ENCODE peak calls at places on chromosomes 7 and 10, in four cellular contexts. Z is AG10803, K is astrocyte of the spinal cord, N is AG04450. M is an unnamed sample.

GRCh38 chr7:21261627-21262564 is 166.0 kb upstream of the SP4 start:
- DNase-seq in Z (peak), K (peak), N (no peak), M (no peak)

GRCh38 chr7:133230591-133231194 is 22.2 kb upstream of the EXOC4 start:
- DNase-seq in Z (peak), K (peak), N (peak), M (peak)

GRCh38 chr7:157499835-157500153 is 163.0 kb downstream of the DNAJB6 start:
- DNase-seq in Z (no peak), K (no peak), N (no peak), M (no peak)

GRCh38 chr7:27174077-27175004 is at the start of gene HOXA10:
- DNase-seq in Z (peak), K (no peak), N (no peak), M (no peak)

GRCh38 chr10:114719311-114719710 is 61.2 kb upstream of the ABLIM1 start:
- DNase-seq in Z (no peak), K (no peak), N (no peak), M (no peak)

GRCh38 chr7:128032605-128033235 is 1.5 kb upstream of the LRRC4 start:
- DNase-seq in Z (no peak), K (no peak), N (no peak), M (no peak)

GRCh38 chr7:19122018-19122588 is 4.7 kb upstream of the TWIST1 start:
- DNase-seq in Z (peak), K (peak), N (no peak), M (no peak)

GRCh38 chr10:114504769-114505579 is 100.7 kb upstream of the AFAP1L2 start:
- DNase-seq in Z (peak), K (peak), N (peak), M (peak)

GRCh38 chr10:86366902-86367338 is 325 bp upstream of the GRID1 start:
- DNase-seq in Z (no peak), K (no peak), N (no peak), M (no peak)

GRCh38 chr7:102404005-102404861 is 8.1 kb downstream of the PRKRIP1 start:
- DNase-seq in Z (peak), K (peak), N (no peak), M (no peak)

DNA sequence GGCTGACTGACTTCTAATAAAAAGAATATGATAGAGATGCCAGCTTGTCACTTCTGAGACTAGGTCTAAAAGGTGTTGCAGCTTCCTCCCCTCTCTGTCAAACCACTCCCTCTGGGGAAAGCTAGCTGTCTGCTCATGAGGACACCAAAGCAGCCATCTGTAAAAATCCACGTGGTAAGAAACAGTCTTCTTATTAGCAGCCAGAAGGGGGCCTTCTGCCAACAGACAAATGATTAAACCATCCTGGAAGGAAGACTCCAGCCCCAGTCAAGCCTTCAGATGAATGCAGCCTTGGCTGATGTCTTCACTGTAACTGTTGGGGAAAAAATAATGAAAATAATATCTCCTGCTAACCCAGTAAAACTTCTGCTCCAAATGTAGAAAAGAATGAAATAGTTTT is 41.9 kb upstream of the DAGLB start:
- DNase-seq in Z (no peak), K (no peak), N (no peak), M (no peak)
- TF ChIP-seq CTCF in Z (no peak), K (no peak), N (no peak), M (no peak)

GRCh38 chr10:43969506-43969905 is 320.8 kb upstream of the ZNF32 start:
- DNase-seq in Z (no peak), K (no peak), N (no peak), M (no peak)
- TF ChIP-seq CTCF in Z (no peak), K (no peak), N (no peak), M (no peak)

GRCh38 chr7:39468841-39469240 is 97.4 kb upstream of the YAE1 start:
- DNase-seq in Z (no peak), K (no peak), N (no peak), M (no peak)

GRCh38 chr7:39461263-39461662 is 104.9 kb upstream of the YAE1 start:
- DNase-seq in Z (no peak), K (no peak), N (no peak), M (no peak)

GRCh38 chr7:39464350-39465054 is 101.7 kb upstream of the YAE1 start:
- DNase-seq in Z (no peak), K (no peak), N (no peak), M (no peak)

GRCh38 chr7:39463252-39463651 is 103.0 kb upstream of the YAE1 start:
- DNase-seq in Z (no peak), K (no peak), N (no peak), M (no peak)

GRCh38 chr7:39465055-39465929 is 100.9 kb upstream of the YAE1 start:
- DNase-seq in Z (peak), K (peak), N (peak), M (peak)
- TF ChIP-seq CTCF in Z (peak), K (peak), N (peak), M (peak)

GRCh38 chr7:39666562-39666961 is 43.2 kb downstream of the RALA start:
- DNase-seq in Z (no peak), K (no peak), N (no peak), M (no peak)

GRCh38 chr7:39664585-39664984 is 41.2 kb downstream of the RALA start:
- DNase-seq in Z (no peak), K (no peak), N (no peak), M (no peak)

GRCh38 chr7:39670052-39670451 is 46.7 kb downstream of the RALA start:
- DNase-seq in Z (no peak), K (no peak), N (no peak), M (no peak)

GRCh38 chr7:39664057-39664456 is 40.7 kb downstream of the RALA start:
- DNase-seq in Z (no peak), K (no peak), N (no peak), M (no peak)

GRCh38 chr7:39667354-39667923 is 44.1 kb downstream of the RALA start:
- DNase-seq in Z (peak), K (no peak), N (no peak), M (no peak)
- TF ChIP-seq CTCF in Z (peak), K (no peak), N (no peak), M (no peak)

GRCh38 chr7:107196834-107197610 is 28.2 kb downstream of the HBP1 start:
- DNase-seq in Z (no peak), K (no peak), N (no peak), M (no peak)

GRCh38 chr7:107190090-107190489 is 21.3 kb downstream of the HBP1 start:
- DNase-seq in Z (no peak), K (no peak), N (no peak), M (no peak)

GRCh38 chr7:107194051-107194450 is 25.2 kb downstream of the HBP1 start:
- DNase-seq in Z (no peak), K (no peak), N (no peak), M (no peak)
- TF ChIP-seq CTCF in Z (no peak), K (no peak), N (peak), M (no peak)

DNA sequence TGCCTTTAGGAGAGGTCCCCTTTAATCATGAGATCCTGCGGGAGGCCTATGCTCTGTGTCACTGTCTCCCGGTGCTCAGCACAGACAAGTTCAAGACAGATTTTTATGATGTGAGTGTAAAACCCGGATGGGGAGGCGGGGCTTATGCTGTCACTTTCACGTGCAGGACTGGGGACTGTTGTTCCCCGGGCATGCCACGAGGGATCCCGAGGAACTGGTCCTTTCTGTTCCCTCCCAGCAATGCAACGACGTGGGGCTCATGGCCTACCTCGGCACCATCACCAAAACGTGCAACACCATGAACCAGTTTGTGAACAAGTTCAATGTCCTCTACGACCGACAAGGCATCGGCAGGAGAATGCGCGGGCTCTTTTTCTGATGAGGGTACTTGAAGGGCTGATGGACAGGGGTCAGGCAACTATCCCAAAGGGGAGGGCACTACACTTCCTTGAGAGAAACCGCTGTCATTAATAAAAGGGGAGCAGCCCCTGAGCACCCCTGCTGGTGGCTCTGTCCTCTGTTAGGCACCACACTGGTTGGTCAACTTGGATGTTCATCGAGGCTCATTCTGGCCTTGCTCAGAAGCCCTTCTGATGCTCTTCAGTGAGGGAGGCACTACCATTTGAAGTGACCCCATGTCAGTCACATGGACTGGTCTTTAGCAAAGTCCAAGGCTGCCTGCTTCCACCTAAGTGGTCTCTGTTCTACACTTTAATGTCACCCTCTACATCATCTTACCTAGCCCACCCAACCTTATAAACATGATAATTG is 2.8 kb downstream of the COPS6 start:
- DNase-seq in Z (no peak), K (no peak), N (no peak), M (no peak)
- TF ChIP-seq CTCF in Z (no peak), K (peak), N (peak), M (no peak)

GRCh38 chr10:116690356-116691078 is 51.8 kb downstream of the HSPA12A start:
- DNase-seq in Z (no peak), K (peak), N (no peak), M (no peak)
- TF ChIP-seq CTCF in Z (peak), K (peak), N (peak), M (no peak)

DNA sequence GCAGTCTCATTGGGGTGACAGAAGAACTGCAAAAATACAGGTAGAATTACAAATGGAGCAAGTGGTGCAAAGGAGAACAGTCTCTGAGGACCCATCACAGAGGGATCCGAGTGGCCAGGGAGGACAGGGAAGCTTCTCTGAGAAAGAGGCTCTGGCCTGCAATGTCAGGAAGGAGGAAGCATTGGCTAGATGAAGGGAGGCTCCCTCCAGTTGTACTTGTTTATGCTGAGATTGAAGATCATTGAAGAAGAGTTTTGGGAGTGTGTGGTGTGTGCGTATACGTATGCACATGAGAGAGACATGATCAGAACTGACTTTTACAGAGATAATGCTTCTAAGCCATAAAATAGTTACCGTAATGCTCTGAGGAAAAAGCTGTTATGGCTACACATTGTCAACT is 274.7 kb upstream of the FZD8 start:
- DNase-seq in Z (peak), K (peak), N (no peak), M (no peak)
- TF ChIP-seq CTCF in Z (peak), K (peak), N (no peak), M (no peak)

M was measured in AG09319.